ENCODE peak calls at places on chromosomes 5 and 9, in seven cellular contexts. U, E, N, P, V, S and J are unnamed samples.

GRCh38 chr5:132001647-132002561 is 9.6 kb downstream of the ACSL6 start:
- DNase-seq in U (no peak), E (no peak), N (no peak), P (no peak), V (no peak), S (no peak), J (no peak)

GRCh38 chr5:169495252-169495548 is 88.4 kb upstream of the SPDL1 start:
- DNase-seq in U (no peak), E (no peak), N (no peak), P (no peak), V (no peak), S (no peak), J (no peak)

GRCh38 chr5:137248476-137248970 is 250.6 kb downstream of the SPOCK1 start:
- DNase-seq in U (no peak), E (no peak), N (no peak), P (no peak), V (no peak), S (no peak), J (no peak)

GRCh38 chr9:92328225-92328624 is 2.5 kb downstream of the CENPP start:
- DNase-seq in U (no peak), E (no peak), N (no peak), P (no peak), V (no peak), S (no peak), J (peak)

GRCh38 chr5:180792965-180793287 is 9.7 kb downstream of the MGAT1 start:
- DNase-seq in U (no peak), E (no peak), N (no peak), P (no peak), V (no peak), S (no peak), J (no peak)

GRCh38 chr9:31394040-31394473 is 990.4 kb upstream of the ACO1 start:
- DNase-seq in U (no peak), E (no peak), N (no peak), P (no peak), V (no peak), S (no peak), J (no peak)

GRCh38 chr9:22049411-22049810 is 40.3 kb upstream of the CDKN2B start:
- DNase-seq in U (no peak), E (no peak), N (no peak), P (no peak), V (no peak), S (no peak), J (peak)

GRCh38 chr5:96984506-96985192 is 48.8 kb downstream of the LNPEP start:
- DNase-seq in U (no peak), E (no peak), N (no peak), P (no peak), V (no peak), S (no peak), J (no peak)

GRCh38 chr5:172910828-172911627 is 48.2 kb upstream of the RPL26L1 start:
- DNase-seq in U (no peak), E (no peak), N (peak), P (peak), V (no peak), S (peak), J (peak)

GRCh38 chr9:15349892-15350761 is 43.1 kb upstream of the TTC39B start:
- DNase-seq in U (no peak), E (no peak), N (no peak), P (no peak), V (no peak), S (no peak), J (peak)

GRCh38 chr9:114830546-114830945 is 24.7 kb upstream of the TNFSF15 start:
- DNase-seq in U (no peak), E (no peak), N (no peak), P (no peak), V (no peak), S (no peak), J (no peak)

GRCh38 chr5:91025956-91026355 is 357.2 kb downstream of the ARRDC3 start:
- DNase-seq in U (no peak), E (no peak), N (no peak), P (no peak), V (no peak), S (no peak), J (no peak)

GRCh38 chr9:12060811-12061210 is 632.4 kb upstream of the TYRP1 start:
- DNase-seq in U (no peak), E (no peak), N (no peak), P (no peak), V (no peak), S (no peak), J (no peak)

GRCh38 chr5:132770476-132771159 is 6.4 kb downstream of the SEPTIN8 start:
- DNase-seq in U (no peak), E (no peak), N (no peak), P (peak), V (no peak), S (no peak), J (no peak)

GRCh38 chr5:88190106-88190834 is 78.4 kb downstream of the TMEM161B start:
- DNase-seq in U (no peak), E (no peak), N (no peak), P (no peak), V (no peak), S (no peak), J (peak)

DNA sequence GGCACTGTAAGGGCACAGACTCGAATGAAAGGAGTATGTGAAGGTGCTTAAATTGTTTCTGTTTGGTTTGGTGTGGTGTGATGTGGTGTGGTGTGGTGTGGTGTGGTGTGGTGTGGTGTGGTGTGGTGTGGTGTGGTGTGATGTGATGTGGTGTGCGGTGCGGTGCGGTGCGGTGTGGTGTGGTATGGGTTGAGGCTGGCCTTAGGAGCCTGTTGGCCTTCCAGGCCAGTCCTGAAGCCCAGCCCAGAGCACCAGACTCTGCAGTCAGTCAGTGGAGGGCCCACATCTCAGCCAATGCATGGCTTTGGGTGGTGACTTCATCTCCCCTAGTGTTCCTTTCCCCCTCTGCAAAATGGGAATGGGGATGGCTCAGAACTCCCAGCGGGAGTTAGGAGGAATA is 85.8 kb downstream of the KCNIP1 start:
- DNase-seq in U (no peak), E (no peak), N (no peak), P (no peak), V (no peak), S (no peak), J (no peak)
- TF ChIP-seq CTCF in U (no peak), E (no peak), N (no peak), P (no peak), V (no peak), S (no peak), J (no peak)

GRCh38 chr9:120608421-120608820 is 28.5 kb upstream of the CDK5RAP2 start:
- DNase-seq in U (no peak), E (no peak), N (no peak), P (no peak), V (no peak), S (no peak), J (no peak)

GRCh38 chr9:120609636-120610035 is 29.7 kb upstream of the CDK5RAP2 start:
- DNase-seq in U (no peak), E (no peak), N (no peak), P (no peak), V (no peak), S (no peak), J (no peak)

GRCh38 chr9:120611690-120612068 is 31.7 kb upstream of the CDK5RAP2 start:
- DNase-seq in U (no peak), E (no peak), N (no peak), P (no peak), V (no peak), S (no peak), J (no peak)

GRCh38 chr9:120610975-120611689 is 31.2 kb upstream of the CDK5RAP2 start:
- DNase-seq in U (no peak), E (no peak), N (no peak), P (no peak), V (no peak), S (no peak), J (no peak)

DNA sequence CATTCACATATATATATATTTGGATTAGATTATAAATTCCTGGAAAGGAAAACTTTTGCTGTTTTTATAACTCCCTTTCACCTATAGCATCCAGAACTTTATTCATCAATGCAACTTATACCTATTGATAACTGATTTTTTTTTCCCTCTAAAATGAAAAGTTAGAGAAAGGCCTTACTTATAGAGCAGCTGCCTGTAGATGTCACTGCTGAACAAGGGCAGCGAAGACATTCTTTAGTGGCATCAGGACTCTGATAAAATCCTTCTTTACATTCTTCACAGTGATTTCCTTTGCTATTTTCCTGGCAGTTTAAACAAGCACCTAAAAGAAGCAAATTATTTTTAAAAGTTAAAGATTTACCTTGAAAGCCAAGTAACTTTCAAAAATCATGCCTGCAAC is 32.3 kb upstream of the CDK5RAP2 start:
- DNase-seq in U (no peak), E (no peak), N (no peak), P (no peak), V (no peak), S (no peak), J (no peak)
- TF ChIP-seq CTCF in U (peak), E (peak), N (no peak), P (no peak), V (no peak), S (no peak), J (no peak)

DNA sequence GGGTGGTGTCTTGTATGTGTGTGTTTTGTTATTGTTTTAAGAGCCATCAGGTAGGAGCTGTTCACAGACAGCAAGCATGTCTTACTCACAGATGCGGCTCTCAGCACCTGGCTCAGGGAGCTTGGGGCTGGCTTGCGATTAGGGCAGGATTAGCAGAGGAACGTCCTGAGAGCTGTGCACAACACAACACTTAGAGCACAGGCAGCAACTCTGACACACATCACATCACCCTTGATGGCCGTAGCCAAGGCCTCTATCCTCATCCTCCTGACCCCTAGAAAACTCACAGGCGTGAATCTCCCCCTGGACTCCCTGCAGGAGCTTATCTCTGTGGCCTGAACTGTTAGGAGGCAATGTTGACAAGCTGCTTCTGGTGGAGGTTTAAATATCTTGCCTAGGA is 7.1 kb upstream of the IL17B start:
- DNase-seq in U (no peak), E (no peak), N (no peak), P (no peak), V (no peak), S (no peak), J (no peak)
- TF ChIP-seq CTCF in U (no peak), E (no peak), N (no peak), P (no peak), V (no peak), S (no peak), J (no peak)

DNA sequence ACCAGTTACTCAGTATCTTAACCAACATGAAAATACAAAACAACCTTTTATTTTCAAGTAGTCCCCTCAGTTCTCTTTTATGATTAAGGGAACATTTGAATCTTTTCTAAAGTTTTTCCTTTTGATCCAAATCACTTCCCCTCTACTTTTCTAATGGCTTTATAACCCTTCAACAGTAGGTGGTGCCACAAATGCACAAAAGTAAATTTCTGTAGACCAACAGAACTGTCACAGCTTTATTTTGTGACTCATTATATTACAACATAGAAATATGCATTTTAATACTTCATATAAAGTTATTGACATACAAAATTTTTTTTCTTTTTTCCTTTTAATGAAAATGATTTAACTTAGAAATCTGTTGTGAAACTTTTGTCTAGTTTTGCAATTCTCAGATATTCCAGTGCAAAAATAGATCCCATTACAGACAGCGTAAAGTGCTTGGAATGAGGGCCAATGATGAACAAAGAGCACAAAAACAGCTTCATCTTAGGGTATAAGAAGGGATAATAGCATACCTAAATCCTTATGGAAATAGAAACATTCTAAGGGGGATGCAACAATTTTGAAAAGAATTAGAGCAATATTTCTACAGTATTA is 17.0 kb downstream of the NIPSNAP3B start:
- DNase-seq in U (no peak), E (no peak), N (no peak), P (no peak), V (no peak), S (no peak), J (no peak)
- TF ChIP-seq CTCF in U (peak), E (peak), N (no peak), P (no peak), V (peak), S (no peak), J (peak)

DNA sequence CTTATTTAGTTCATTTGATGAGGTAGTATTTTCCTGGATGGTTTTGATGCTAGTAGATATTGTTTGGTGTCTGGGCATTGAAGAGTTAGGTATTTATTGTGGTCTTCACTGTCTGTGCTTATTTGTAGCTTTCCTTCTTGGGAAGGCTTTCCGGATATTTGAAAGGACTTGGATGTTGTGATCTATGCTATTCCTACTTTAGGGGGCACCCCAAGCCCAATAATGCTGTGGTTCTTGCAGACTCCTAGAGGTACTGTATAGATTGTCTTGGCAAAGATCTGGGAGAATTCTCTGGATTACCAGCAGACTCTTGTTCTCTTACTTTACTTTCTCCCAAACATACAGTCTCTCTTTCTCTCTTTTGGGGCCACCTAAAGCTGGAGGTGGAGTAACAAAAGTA is 315.7 kb downstream of the MAT2B start:
- DNase-seq in U (no peak), E (no peak), N (no peak), P (no peak), V (no peak), S (no peak), J (no peak)
- TF ChIP-seq CTCF in U (no peak), E (no peak), N (no peak), P (no peak), V (no peak), S (no peak), J (no peak)

GRCh38 chr5:5293029-5293428 is 129.4 kb upstream of the ICE1 start:
- DNase-seq in U (no peak), E (no peak), N (no peak), P (no peak), V (no peak), S (no peak), J (no peak)

GRCh38 chr5:5290674-5291334 is 131.7 kb upstream of the ICE1 start:
- DNase-seq in U (no peak), E (no peak), N (no peak), P (no peak), V (no peak), S (no peak), J (no peak)

GRCh38 chr5:5291357-5291756 is 131.1 kb upstream of the ICE1 start:
- DNase-seq in U (no peak), E (no peak), N (no peak), P (no peak), V (no peak), S (no peak), J (no peak)

GRCh38 chr5:5289537-5289936 is 132.9 kb upstream of the ICE1 start:
- DNase-seq in U (no peak), E (no peak), N (no peak), P (no peak), V (no peak), S (no peak), J (no peak)

GRCh38 chr5:5288236-5288635 is 134.2 kb upstream of the ICE1 start:
- DNase-seq in U (no peak), E (no peak), N (no peak), P (no peak), V (no peak), S (no peak), J (no peak)
- TF ChIP-seq CTCF in U (no peak), E (no peak), N (no peak), P (no peak), V (no peak), S (no peak), J (no peak)